ENCODE peak calls at places on chromosome 12, in eight cellular contexts. I, W, X, T, U, N, S and E are unnamed samples.

GRCh38 chr12:105983622-105984325 is 155.0 kb downstream of the NUAK1 start:
- DNase-seq in I (no peak), W (no peak), X (no peak), T (no peak), U (no peak), N (no peak), S (no peak), E (no peak)

GRCh38 chr12:101343893-101344292 is 63.7 kb downstream of the ARL1 start:
- DNase-seq in I (no peak), W (no peak), X (no peak), T (no peak), U (no peak), N (no peak), S (no peak), E (no peak)

GRCh38 chr12:89731614-89732013 is 23.0 kb upstream of the ATP2B1 start:
- DNase-seq in I (no peak), W (no peak), X (no peak), T (no peak), U (no peak), N (no peak), S (no peak), E (no peak)

GRCh38 chr12:57195186-57195585 is 21.4 kb upstream of the NXPH4 start:
- DNase-seq in I (no peak), W (no peak), X (no peak), T (no peak), U (no peak), N (no peak), S (no peak), E (no peak)

GRCh38 chr12:182381-182883 is 31.5 kb downstream of the SLC6A12 start:
- DNase-seq in I (peak; percentile 67), W (no peak), X (no peak), T (no peak), U (no peak), N (no peak), S (no peak), E (no peak)

GRCh38 chr12:10614056-10614370 is 604 bp upstream of the MAGOHB start:
- DNase-seq in I (no peak), W (peak; percentile 5), X (no peak), T (no peak), U (no peak), N (no peak), S (no peak), E (no peak)

GRCh38 chr12:28172434-28173030 is 17.7 kb upstream of the CCDC91 start:
- DNase-seq in I (peak; percentile 50), W (peak; percentile 42), X (peak; percentile 39), T (peak; percentile 31), U (no peak), N (peak; percentile 25), S (no peak), E (no peak)

GRCh38 chr12:27970391-27970980 is 2.0 kb downstream of the PTHLH start:
- DNase-seq in I (no peak), W (peak; percentile 79), X (no peak), T (no peak), U (no peak), N (no peak), S (peak; percentile 74), E (no peak)

GRCh38 chr12:71014180-71014785 is 93.7 kb upstream of the PTPRR start:
- DNase-seq in I (peak; percentile 27), W (peak; percentile 4), X (peak; percentile 5), T (no peak), U (no peak), N (no peak), S (no peak), E (no peak)

GRCh38 chr12:98686603-98687002 is 41.5 kb downstream of the APAF1 start:
- DNase-seq in I (no peak), W (no peak), X (no peak), T (no peak), U (no peak), N (no peak), S (no peak), E (no peak)

GRCh38 chr12:48795550-48796455 is 6.9 kb upstream of the ADCY6 start:
- DNase-seq in I (peak; percentile 96), W (peak; percentile 88), X (peak; percentile 67), T (peak; percentile 84), U (peak; percentile 75), N (peak; percentile 84), S (peak; percentile 86), E (peak; percentile 68)

GRCh38 chr12:66932126-66932525 is 253.2 kb upstream of the GRIP1 start:
- DNase-seq in I (no peak), W (no peak), X (no peak), T (no peak), U (no peak), N (no peak), S (no peak), E (no peak)

GRCh38 chr12:95805864-95806669 is 15.5 kb upstream of the NTN4 start:
- DNase-seq in I (peak; percentile 89), W (no peak), X (no peak), T (no peak), U (no peak), N (no peak), S (no peak), E (no peak)

DNA sequence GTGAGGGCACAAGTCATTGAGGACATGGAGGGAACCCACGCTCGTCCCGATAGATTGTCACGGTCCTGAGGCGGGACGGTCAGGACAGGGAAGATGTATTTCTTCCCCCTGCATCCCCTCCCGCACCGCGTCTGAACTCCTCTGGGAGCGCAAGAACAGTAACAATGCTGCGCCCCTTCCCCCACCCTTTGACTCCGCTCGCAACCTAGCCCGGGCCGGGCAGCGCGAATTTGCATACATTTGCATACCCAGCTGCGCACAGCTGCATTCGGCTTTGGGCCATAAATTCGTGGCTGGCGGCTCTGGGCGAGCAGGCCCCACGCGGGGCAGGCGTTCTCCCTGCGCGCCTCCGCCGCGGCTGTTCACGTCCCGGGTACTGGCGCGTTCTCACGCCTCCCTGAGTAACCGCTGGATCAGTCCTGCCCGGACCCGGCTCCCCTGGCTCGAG is 29.0 kb upstream of the SMUG1 start:
- DNase-seq in I (no peak), W (no peak), X (no peak), T (peak; percentile 32), U (peak; percentile 51), N (peak; percentile 55), S (no peak), E (peak; percentile 86)
- TF ChIP-seq EP300 in I (no peak), W (no peak), X (no peak), T (no peak), U (no peak), N (no peak), S (no peak), E (no peak)

DNA sequence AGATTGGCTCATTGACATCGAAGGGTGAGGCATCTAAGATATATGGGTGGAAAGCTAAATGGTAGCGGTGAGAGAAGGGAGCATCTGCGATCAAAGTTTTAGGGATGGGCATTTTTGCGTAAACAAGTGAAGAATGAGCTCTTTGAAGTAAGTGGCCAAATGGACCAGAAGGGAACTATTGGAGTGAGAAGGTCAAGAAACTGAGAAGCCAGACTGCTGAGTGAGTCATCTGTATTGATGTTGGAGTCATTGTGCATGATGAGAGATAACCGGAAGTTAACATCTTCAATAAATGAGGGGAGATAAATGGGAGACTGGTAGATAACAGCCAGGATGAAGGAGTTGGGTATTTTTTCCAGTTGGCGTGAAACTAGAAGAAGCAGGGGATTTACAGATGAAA is 271.9 kb upstream of the PDE3A start:
- DNase-seq in I (no peak), W (no peak), X (no peak), T (no peak), U (no peak), N (no peak), S (no peak), E (no peak)
- TF ChIP-seq EP300 in I (no peak), W (no peak), X (no peak), T (no peak), U (no peak), N (no peak), S (no peak), E (no peak)

GRCh38 chr12:111645433-111645832 is 40.3 kb downstream of the BRAP start:
- DNase-seq in I (no peak), W (no peak), X (no peak), T (no peak), U (no peak), N (no peak), S (no peak), E (peak; percentile 66)
- TF ChIP-seq EP300 in I (no peak), W (no peak), X (no peak), T (no peak), U (no peak), N (no peak), S (no peak), E (peak; percentile 38)

GRCh38 chr12:131639270-131639940 is 71.5 kb upstream of the SFSWAP start:
- DNase-seq in I (no peak), W (peak; percentile 39), X (no peak), T (no peak), U (no peak), N (no peak), S (no peak), E (no peak)
- TF ChIP-seq EP300 in I (no peak), W (no peak), X (no peak), T (no peak), U (no peak), N (no peak), S (no peak), E (no peak)

GRCh38 chr12:52195065-52195730 is 3.4 kb upstream of the KRT80 start:
- DNase-seq in I (no peak), W (no peak), X (no peak), T (no peak), U (no peak), N (no peak), S (no peak), E (no peak)
- TF ChIP-seq EP300 in I (no peak), W (no peak), X (no peak), T (no peak), U (no peak), N (no peak), S (no peak), E (no peak)

DNA sequence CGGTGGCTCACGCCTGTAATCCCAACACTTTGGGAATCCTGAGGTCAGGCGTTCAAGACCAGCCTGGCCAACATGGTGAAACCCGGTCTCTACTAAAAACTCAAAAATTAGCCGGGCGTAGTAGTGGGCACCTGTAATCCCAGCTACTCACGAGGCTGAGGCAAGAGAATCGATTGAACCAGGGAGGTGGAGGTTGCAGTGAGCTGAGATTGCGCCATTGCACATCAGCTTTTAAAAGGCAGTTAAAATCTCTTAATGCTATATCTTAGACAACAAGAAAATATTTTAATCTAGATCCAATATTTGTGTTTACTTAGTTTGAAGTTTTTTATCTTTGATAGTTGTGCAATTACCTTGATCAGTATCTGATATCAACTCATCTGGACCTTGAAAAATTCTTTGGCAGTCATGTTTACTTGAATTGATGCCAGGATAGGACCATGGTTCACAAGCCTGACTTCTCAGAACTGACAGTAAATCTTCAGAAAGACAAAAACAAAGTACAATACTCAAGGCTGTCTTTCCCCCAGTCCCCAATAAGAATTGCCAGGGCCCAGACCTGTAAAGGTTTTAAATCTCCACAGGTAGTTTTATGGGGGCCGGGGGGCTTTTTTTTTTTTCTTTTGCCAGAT is 135.0 kb upstream of the AEBP2 start:
- DNase-seq in I (no peak), W (no peak), X (peak; percentile 5), T (no peak), U (no peak), N (no peak), S (no peak), E (no peak)
- TF ChIP-seq EP300 in I (no peak), W (no peak), X (no peak), T (no peak), U (no peak), N (no peak), S (no peak), E (no peak)

GRCh38 chr12:107670999-107671643 is 14.5 kb upstream of the PWP1 start:
- DNase-seq in I (no peak), W (no peak), X (peak; percentile 33), T (peak; percentile 37), U (no peak), N (peak; percentile 27), S (no peak), E (peak; percentile 72)
- TF ChIP-seq EP300 in I (no peak), W (no peak), X (no peak), T (no peak), U (no peak), N (no peak), S (no peak), E (no peak)